ENCODE peak calls at places on chromosomes 13 and 19, in four cellular contexts. One of them, this sample, is unnamed.

GRCh38 chr13:98260357-98261164 is 83.5 kb upstream of the RNF113B start:
- DNase-seq in GM12892: no peak
- DNase-seq in endothelial cell of umbilical vein: no peak
- DNase-seq in A549: no peak
- DNase-seq in this sample: no peak

GRCh38 chr13:91058066-91058465 is 289.4 kb upstream of the MIR17HG start:
- DNase-seq in GM12892: no peak
- DNase-seq in endothelial cell of umbilical vein: no peak
- DNase-seq in A549: no peak
- DNase-seq in this sample: no peak

GRCh38 chr13:94696171-94696570 is 16.2 kb downstream of the SOX21 start:
- DNase-seq in GM12892: no peak
- DNase-seq in endothelial cell of umbilical vein: no peak
- DNase-seq in A549: no peak
- DNase-seq in this sample: no peak

GRCh38 chr19:4323692-4324091 is 14.9 kb downstream of the STAP2 start:
- DNase-seq in GM12892: no peak
- DNase-seq in endothelial cell of umbilical vein: no peak
- DNase-seq in A549: no peak
- DNase-seq in this sample: no peak

GRCh38 chr19:41904118-41904870 is 21.3 kb downstream of the ARHGEF1 start:
- DNase-seq in GM12892: no peak
- DNase-seq in endothelial cell of umbilical vein: no peak
- DNase-seq in A549: peak; percentile 79
- DNase-seq in this sample: no peak

GRCh38 chr13:33606692-33607091 is 211.3 kb upstream of the RFC3 start:
- DNase-seq in GM12892: no peak
- DNase-seq in endothelial cell of umbilical vein: no peak
- DNase-seq in A549: no peak
- DNase-seq in this sample: no peak

GRCh38 chr13:41365636-41366035 is 54.6 kb downstream of the NAA16 start:
- DNase-seq in GM12892: no peak
- DNase-seq in endothelial cell of umbilical vein: no peak
- DNase-seq in A549: no peak
- DNase-seq in this sample: no peak

GRCh38 chr13:113179374-113180230 is 21.2 kb downstream of the PROZ start:
- DNase-seq in GM12892: no peak
- DNase-seq in endothelial cell of umbilical vein: no peak
- DNase-seq in A549: no peak
- DNase-seq in this sample: no peak

GRCh38 chr19:46609511-46610412 is 8.6 kb downstream of the CALM3 start:
- DNase-seq in GM12892: no peak
- DNase-seq in endothelial cell of umbilical vein: no peak
- DNase-seq in A549: no peak
- DNase-seq in this sample: peak; percentile 39

GRCh38 chr13:27661017-27661416 is 39.3 kb downstream of the POLR1D start:
- DNase-seq in GM12892: no peak
- DNase-seq in endothelial cell of umbilical vein: no peak
- DNase-seq in A549: no peak
- DNase-seq in this sample: no peak

GRCh38 chr19:36013280-36014028 is 559 bp downstream of the ALKBH6 start:
- DNase-seq in GM12892: no peak
- DNase-seq in endothelial cell of umbilical vein: no peak
- DNase-seq in A549: no peak
- DNase-seq in this sample: no peak

GRCh38 chr19:36009633-36010379 is 1.2 kb upstream of the SYNE4 start:
- DNase-seq in GM12892: no peak
- DNase-seq in endothelial cell of umbilical vein: no peak
- DNase-seq in A549: no peak
- DNase-seq in this sample: no peak

GRCh38 chr19:36010402-36010801 is 1.8 kb upstream of the SYNE4 start:
- DNase-seq in GM12892: no peak
- DNase-seq in endothelial cell of umbilical vein: no peak
- DNase-seq in A549: no peak
- DNase-seq in this sample: no peak

GRCh38 chr19:36019061-36019670 is 5.2 kb upstream of the ALKBH6 start:
- DNase-seq in GM12892: no peak
- DNase-seq in endothelial cell of umbilical vein: no peak
- DNase-seq in A549: no peak
- DNase-seq in this sample: no peak

DNA sequence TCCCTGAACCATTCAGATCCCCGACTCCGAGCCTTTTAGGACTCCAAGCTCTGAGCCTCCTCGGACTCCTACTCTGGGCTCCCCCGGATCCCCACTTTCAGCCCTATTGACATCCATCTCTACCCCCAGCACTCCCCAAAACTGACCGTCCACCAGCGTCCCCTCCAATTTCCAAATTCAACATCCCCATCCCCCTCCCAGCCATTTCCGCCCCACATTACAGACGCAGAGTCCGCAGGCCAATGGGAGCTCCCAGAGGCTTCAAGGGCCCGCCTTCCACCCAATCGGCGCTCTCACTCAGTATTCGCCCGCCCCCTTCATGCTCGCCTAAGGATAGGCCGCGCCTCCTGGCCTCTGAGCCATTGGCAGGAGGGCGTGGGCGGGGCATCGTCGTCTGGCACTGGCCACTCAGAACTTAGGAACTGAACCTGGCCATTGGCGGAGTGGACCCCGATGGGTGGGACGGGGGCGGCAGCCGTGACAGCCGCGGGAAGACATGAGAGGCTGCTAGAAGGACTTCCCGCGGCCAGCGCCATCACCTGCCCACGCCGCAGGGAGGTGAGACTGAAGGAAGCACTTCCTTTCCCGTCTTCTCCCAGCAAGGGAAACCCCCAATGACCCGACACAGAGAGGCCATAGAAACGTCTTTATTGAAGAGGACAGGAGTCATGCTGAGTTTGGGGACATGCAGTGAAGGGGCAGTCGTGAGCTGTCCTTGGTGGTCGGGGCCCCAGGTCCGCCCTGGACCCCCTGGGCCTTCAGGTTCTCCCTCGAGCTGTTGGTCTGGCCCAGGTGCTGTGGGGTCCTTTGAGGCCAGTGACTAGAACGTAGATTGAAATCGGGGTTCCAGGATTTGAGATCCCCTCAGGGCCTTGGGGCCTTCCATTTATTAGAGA is at the start of gene ALKBH6:
- DNase-seq in GM12892: peak; percentile 99
- DNase-seq in endothelial cell of umbilical vein: peak; percentile 99
- DNase-seq in A549: peak; percentile 100
- DNase-seq in this sample: peak; percentile 99
- TF ChIP-seq POLR2A in GM12892: peak; percentile 83
- TF ChIP-seq POLR2A in endothelial cell of umbilical vein: peak; percentile 23
- TF ChIP-seq POLR2A in A549: peak; percentile 80
- TF ChIP-seq POLR2A in this sample: peak; percentile 27

GRCh38 chr13:30173301-30173605 is 134.1 kb downstream of the KATNAL1 start:
- DNase-seq in GM12892: no peak
- DNase-seq in endothelial cell of umbilical vein: no peak
- DNase-seq in A549: no peak
- DNase-seq in this sample: no peak

GRCh38 chr13:30172593-30173300 is 134.6 kb downstream of the KATNAL1 start:
- DNase-seq in GM12892: no peak
- DNase-seq in endothelial cell of umbilical vein: no peak
- DNase-seq in A549: no peak
- DNase-seq in this sample: no peak

GRCh38 chr13:30179547-30180256 is 127.6 kb downstream of the KATNAL1 start:
- DNase-seq in GM12892: no peak
- DNase-seq in endothelial cell of umbilical vein: no peak
- DNase-seq in A549: no peak
- DNase-seq in this sample: no peak

GRCh38 chr13:30178976-30179375 is 128.4 kb downstream of the KATNAL1 start:
- DNase-seq in GM12892: no peak
- DNase-seq in endothelial cell of umbilical vein: no peak
- DNase-seq in A549: no peak
- DNase-seq in this sample: no peak

GRCh38 chr13:30175166-30175565 is 132.2 kb downstream of the KATNAL1 start:
- DNase-seq in GM12892: no peak
- DNase-seq in endothelial cell of umbilical vein: no peak
- DNase-seq in A549: no peak
- DNase-seq in this sample: no peak
- TF ChIP-seq POLR2A in GM12892: no peak
- TF ChIP-seq POLR2A in endothelial cell of umbilical vein: no peak
- TF ChIP-seq POLR2A in A549: no peak
- TF ChIP-seq POLR2A in this sample: no peak

GRCh38 chr13:46122304-46122703 is 17.5 kb upstream of the CPB2 start:
- DNase-seq in GM12892: no peak
- DNase-seq in endothelial cell of umbilical vein: no peak
- DNase-seq in A549: no peak
- DNase-seq in this sample: no peak

GRCh38 chr13:46126074-46126473 is 21.2 kb upstream of the CPB2 start:
- DNase-seq in GM12892: no peak
- DNase-seq in endothelial cell of umbilical vein: no peak
- DNase-seq in A549: no peak
- DNase-seq in this sample: no peak

GRCh38 chr13:46126552-46127171 is 21.8 kb upstream of the CPB2 start:
- DNase-seq in GM12892: no peak
- DNase-seq in endothelial cell of umbilical vein: peak; percentile 85
- DNase-seq in A549: peak; percentile 55
- DNase-seq in this sample: no peak

GRCh38 chr13:46124967-46125933 is 20.4 kb upstream of the CPB2 start:
- DNase-seq in GM12892: no peak
- DNase-seq in endothelial cell of umbilical vein: peak; percentile 75
- DNase-seq in A549: no peak
- DNase-seq in this sample: no peak

DNA sequence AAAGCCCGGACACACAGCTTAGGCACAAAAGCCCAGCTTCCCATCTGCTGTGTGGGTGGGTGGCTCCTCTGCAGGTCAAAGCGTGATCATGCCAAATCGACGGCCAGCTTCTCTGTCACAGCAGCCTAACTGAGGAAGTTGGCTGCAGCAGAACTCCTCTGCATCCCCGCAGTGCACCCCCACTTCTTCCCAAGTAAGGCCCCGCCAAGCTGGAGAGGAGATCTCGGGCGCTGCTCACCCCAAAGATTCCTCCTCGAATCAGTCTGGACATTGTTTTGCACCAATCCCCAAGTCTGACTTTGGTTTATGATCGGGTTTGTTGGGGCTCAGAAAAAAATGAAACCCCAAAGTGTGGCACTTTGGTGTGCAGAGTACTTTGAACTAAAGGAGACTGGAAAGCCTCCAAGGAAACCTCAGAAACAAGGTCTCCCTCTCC is 19.7 kb upstream of the CPB2 start:
- DNase-seq in GM12892: no peak
- DNase-seq in endothelial cell of umbilical vein: no peak
- DNase-seq in A549: no peak
- DNase-seq in this sample: no peak
- TF ChIP-seq POLR2A in GM12892: peak; percentile 61
- TF ChIP-seq POLR2A in endothelial cell of umbilical vein: no peak
- TF ChIP-seq POLR2A in A549: no peak
- TF ChIP-seq POLR2A in this sample: no peak

DNA sequence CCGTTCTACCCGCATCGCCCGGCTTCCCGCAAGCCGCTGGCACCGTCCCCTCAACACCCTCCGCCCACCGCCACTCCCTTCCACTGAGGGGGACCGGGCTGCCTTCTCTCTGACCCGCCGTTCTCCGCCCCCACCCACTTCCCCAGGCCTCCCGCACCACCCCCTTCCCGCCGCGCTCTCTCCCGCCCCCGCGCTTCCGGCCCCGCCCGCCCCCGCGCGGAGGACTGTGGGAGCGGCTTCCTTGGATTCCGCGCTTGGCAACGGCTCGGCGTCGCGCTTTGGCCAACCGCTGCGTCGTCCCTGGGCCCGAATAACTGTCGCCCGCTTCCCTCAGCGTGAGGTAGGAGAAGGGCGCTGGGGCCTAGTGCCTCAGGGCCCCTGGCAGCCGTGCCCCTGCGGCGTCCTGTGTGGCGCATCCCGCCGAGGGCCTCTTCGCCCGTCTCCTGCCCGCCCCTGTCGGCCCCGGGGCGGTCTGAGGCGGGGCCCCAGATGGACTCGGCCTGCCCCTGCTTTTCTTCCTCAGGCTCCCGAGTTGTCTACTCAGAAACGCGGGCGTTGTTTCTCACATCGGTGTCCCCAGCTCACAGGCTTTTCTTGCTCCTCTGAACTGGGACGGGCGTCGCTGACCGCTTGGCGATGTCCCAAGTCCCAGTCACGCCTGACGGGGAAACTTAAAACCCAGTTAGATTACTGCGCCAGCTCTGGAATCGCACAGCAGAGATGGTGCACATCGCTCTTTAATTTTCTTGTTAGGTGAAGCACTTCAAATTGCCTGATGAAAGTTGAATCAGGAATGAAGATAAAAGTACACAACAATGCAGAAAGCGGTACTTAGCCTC is at the start of gene IFT88:
- DNase-seq in GM12892: peak; percentile 84
- DNase-seq in endothelial cell of umbilical vein: peak; percentile 90
- DNase-seq in A549: peak; percentile 58
- DNase-seq in this sample: peak; percentile 87
- TF ChIP-seq POLR2A in GM12892: peak; percentile 63
- TF ChIP-seq POLR2A in endothelial cell of umbilical vein: peak; percentile 57
- TF ChIP-seq POLR2A in A549: peak; percentile 45
- TF ChIP-seq POLR2A in this sample: no peak

DNA sequence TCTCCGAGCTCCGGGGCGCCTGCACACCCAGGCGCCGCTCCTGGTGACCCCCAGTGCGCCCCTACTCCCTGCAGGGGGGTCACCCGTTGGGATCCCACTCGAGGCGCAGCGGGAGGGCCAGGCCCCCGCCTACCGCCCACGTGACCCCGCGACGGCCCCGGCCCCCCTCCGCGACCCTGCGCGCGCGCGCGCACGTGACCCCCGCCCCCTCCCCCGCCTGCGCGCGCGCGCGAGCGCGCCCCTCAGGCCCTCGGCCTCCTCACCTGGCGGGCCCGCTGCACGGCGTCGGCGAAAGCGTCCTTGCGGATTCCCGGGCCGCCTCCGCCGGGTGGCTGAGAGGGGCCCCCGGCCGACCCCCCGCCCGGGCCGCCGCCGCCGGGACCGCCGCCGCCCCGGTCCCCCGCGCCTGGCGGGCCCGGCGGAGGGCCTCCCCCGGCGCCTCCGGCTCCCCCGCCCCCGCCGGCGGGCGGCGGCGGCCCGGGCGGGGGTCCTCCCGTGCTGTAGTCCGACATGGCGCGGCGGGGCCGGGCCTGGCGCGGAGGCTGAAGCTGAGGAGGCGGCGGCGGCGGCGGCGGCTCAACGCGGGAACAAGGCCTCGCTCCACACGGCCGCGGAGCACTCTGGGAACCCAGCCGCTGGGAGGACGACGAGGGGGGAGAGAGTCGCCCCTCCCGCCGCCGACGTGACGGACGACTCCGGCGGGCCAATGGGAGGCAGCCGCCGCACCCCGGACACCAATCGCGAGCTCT is at the start of gene KHSRP:
- DNase-seq in GM12892: no peak
- DNase-seq in endothelial cell of umbilical vein: no peak
- DNase-seq in A549: no peak
- DNase-seq in this sample: peak; percentile 66
- TF ChIP-seq POLR2A in GM12892: peak; percentile 65
- TF ChIP-seq POLR2A in endothelial cell of umbilical vein: no peak
- TF ChIP-seq POLR2A in A549: peak; percentile 53
- TF ChIP-seq POLR2A in this sample: peak; percentile 70

DNA sequence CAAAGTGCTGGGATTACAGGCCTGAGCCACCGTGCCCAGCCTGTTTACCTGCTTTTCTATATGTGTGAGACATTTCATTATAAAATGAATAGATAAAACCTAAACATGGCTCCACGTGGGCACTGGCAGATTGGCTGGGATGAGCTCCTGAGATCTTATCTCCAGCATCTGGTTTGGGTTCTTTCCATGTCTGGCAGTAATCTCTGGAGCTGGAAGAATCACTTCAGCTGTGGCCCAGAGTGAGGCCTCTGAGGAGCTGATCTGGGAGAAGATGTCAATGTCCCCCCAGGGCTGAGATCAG is 5.5 kb upstream of the SULT2A1 start:
- DNase-seq in GM12892: no peak
- DNase-seq in endothelial cell of umbilical vein: no peak
- DNase-seq in A549: no peak
- DNase-seq in this sample: no peak
- TF ChIP-seq POLR2A in GM12892: no peak
- TF ChIP-seq POLR2A in endothelial cell of umbilical vein: no peak
- TF ChIP-seq POLR2A in A549: no peak
- TF ChIP-seq POLR2A in this sample: no peak

This sample was measured in ovary.